ENCODE peak calls at places on chromosomes 2 and 18, in six cellular contexts. One of them, this sample, is unnamed.

GRCh38 chr2:11753886-11754704 is 7.7 kb downstream of the LPIN1 start:
- DNase-seq in K562: no peak
- DNase-seq in endothelial cell of umbilical vein: peak; percentile 86
- DNase-seq in A549: peak; percentile 31
- DNase-seq in HepG2: no peak
- DNase-seq in GM12878: peak; percentile 48
- DNase-seq in this sample: peak; percentile 69

GRCh38 chr18:46387426-46388131 is 269.4 kb downstream of the LOXHD1 start:
- DNase-seq in K562: no peak
- DNase-seq in endothelial cell of umbilical vein: no peak
- DNase-seq in A549: no peak
- DNase-seq in HepG2: no peak
- DNase-seq in GM12878: no peak
- DNase-seq in this sample: no peak

GRCh38 chr2:158213743-158214142 is 112.1 kb downstream of the UPP2 start:
- DNase-seq in K562: no peak
- DNase-seq in endothelial cell of umbilical vein: no peak
- DNase-seq in A549: no peak
- DNase-seq in HepG2: no peak
- DNase-seq in GM12878: no peak
- DNase-seq in this sample: no peak

GRCh38 chr2:47904903-47905453 is 1.3 kb downstream of the FBXO11 start:
- DNase-seq in K562: peak; percentile 43
- DNase-seq in endothelial cell of umbilical vein: peak; percentile 45
- DNase-seq in A549: peak; percentile 17
- DNase-seq in HepG2: peak; percentile 19
- DNase-seq in GM12878: no peak
- DNase-seq in this sample: peak; percentile 65

GRCh38 chr2:54549912-54550518 is 93.9 kb downstream of the SPTBN1 start:
- DNase-seq in K562: no peak
- DNase-seq in endothelial cell of umbilical vein: no peak
- DNase-seq in A549: no peak
- DNase-seq in HepG2: no peak
- DNase-seq in GM12878: no peak
- DNase-seq in this sample: no peak

GRCh38 chr2:100018794-100019193 is 123.6 kb downstream of the AFF3 start:
- DNase-seq in K562: no peak
- DNase-seq in endothelial cell of umbilical vein: no peak
- DNase-seq in A549: no peak
- DNase-seq in HepG2: no peak
- DNase-seq in GM12878: no peak
- DNase-seq in this sample: no peak

GRCh38 chr2:69216535-69217332 is 170.3 kb downstream of the GFPT1 start:
- DNase-seq in K562: no peak
- DNase-seq in endothelial cell of umbilical vein: no peak
- DNase-seq in A549: no peak
- DNase-seq in HepG2: peak; percentile 100
- DNase-seq in GM12878: no peak
- DNase-seq in this sample: no peak

GRCh38 chr2:69366-70344 is 23.4 kb upstream of the FAM110C start:
- DNase-seq in K562: peak; percentile 26
- DNase-seq in endothelial cell of umbilical vein: no peak
- DNase-seq in A549: no peak
- DNase-seq in HepG2: peak; percentile 16
- DNase-seq in GM12878: no peak
- DNase-seq in this sample: no peak

GRCh38 chr2:201465524-201465971 is 14.0 kb downstream of the STRADB start:
- DNase-seq in K562: no peak
- DNase-seq in endothelial cell of umbilical vein: no peak
- DNase-seq in A549: no peak
- DNase-seq in HepG2: no peak
- DNase-seq in GM12878: no peak
- DNase-seq in this sample: no peak

GRCh38 chr2:236947294-236947693 is 138.4 kb upstream of the COPS8 start:
- DNase-seq in K562: no peak
- DNase-seq in endothelial cell of umbilical vein: no peak
- DNase-seq in A549: no peak
- DNase-seq in HepG2: no peak
- DNase-seq in GM12878: no peak
- DNase-seq in this sample: no peak

GRCh38 chr2:72917138-72917874 is at the start of gene EMX1:
- DNase-seq in K562: peak; percentile 94
- DNase-seq in endothelial cell of umbilical vein: no peak
- DNase-seq in A549: peak; percentile 79
- DNase-seq in HepG2: peak; percentile 60
- DNase-seq in GM12878: no peak
- DNase-seq in this sample: no peak

GRCh38 chr2:207162319-207162718 is 3.4 kb downstream of the KLF7 start:
- DNase-seq in K562: no peak
- DNase-seq in endothelial cell of umbilical vein: peak; percentile 42
- DNase-seq in A549: no peak
- DNase-seq in HepG2: no peak
- DNase-seq in GM12878: no peak
- DNase-seq in this sample: no peak

GRCh38 chr2:239830066-239830717 is 194.9 kb downstream of the NDUFA10 start:
- DNase-seq in K562: no peak
- DNase-seq in endothelial cell of umbilical vein: peak; percentile 5
- DNase-seq in A549: no peak
- DNase-seq in HepG2: no peak
- DNase-seq in GM12878: no peak
- DNase-seq in this sample: no peak

GRCh38 chr2:47205576-47206141 is 50.6 kb upstream of the STPG4 start:
- DNase-seq in K562: peak; percentile 53
- DNase-seq in endothelial cell of umbilical vein: peak; percentile 18
- DNase-seq in A549: no peak
- DNase-seq in HepG2: no peak
- DNase-seq in GM12878: no peak
- DNase-seq in this sample: no peak

GRCh38 chr2:173386441-173387044 is 31.9 kb downstream of the CDCA7 start:
- DNase-seq in K562: no peak
- DNase-seq in endothelial cell of umbilical vein: no peak
- DNase-seq in A549: no peak
- DNase-seq in HepG2: no peak
- DNase-seq in GM12878: no peak
- DNase-seq in this sample: no peak

GRCh38 chr2:7467782-7468447 is 550.7 kb downstream of the RNF144A start:
- DNase-seq in K562: no peak
- DNase-seq in endothelial cell of umbilical vein: no peak
- DNase-seq in A549: no peak
- DNase-seq in HepG2: no peak
- DNase-seq in GM12878: no peak
- DNase-seq in this sample: no peak

GRCh38 chr2:37984589-37984988 is 59.5 kb downstream of the RMDN2 start:
- DNase-seq in K562: no peak
- DNase-seq in endothelial cell of umbilical vein: no peak
- DNase-seq in A549: no peak
- DNase-seq in HepG2: no peak
- DNase-seq in GM12878: no peak
- DNase-seq in this sample: peak; percentile 48

GRCh38 chr18:24421831-24422230 is 4.6 kb upstream of the IMPACT start:
- DNase-seq in K562: no peak
- DNase-seq in endothelial cell of umbilical vein: no peak
- DNase-seq in A549: no peak
- DNase-seq in HepG2: no peak
- DNase-seq in GM12878: no peak
- DNase-seq in this sample: no peak

GRCh38 chr2:172693037-172693436 is 42.6 kb upstream of the RAPGEF4 start:
- DNase-seq in K562: no peak
- DNase-seq in endothelial cell of umbilical vein: peak; percentile 98
- DNase-seq in A549: peak; percentile 78
- DNase-seq in HepG2: peak; percentile 28
- DNase-seq in GM12878: no peak
- DNase-seq in this sample: peak; percentile 92

DNA sequence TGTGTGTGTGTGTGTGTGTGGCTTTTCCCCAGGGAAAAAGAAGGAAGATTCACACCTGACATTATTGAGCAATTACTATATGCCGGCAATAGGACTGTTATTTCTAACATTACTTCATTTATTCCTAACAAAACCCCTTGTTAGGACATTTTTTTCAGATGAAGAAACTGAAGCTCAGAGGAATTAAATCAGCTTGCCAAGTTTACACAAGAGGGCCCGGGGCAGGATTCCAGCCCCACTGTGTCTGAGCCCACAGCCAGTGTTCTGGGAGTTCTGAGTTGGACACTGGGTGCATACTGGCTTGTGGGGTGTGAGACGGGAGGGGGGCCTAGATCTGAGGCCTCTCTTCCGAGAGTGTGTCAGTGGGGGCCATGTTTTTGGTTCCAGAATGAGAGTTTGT is 9.9 kb downstream of the TOGARAM2 start:
- DNase-seq in K562: no peak
- DNase-seq in endothelial cell of umbilical vein: no peak
- DNase-seq in A549: no peak
- DNase-seq in HepG2: no peak
- DNase-seq in GM12878: no peak
- DNase-seq in this sample: no peak
- TF ChIP-seq MYC in K562: no peak
- TF ChIP-seq MYC in endothelial cell of umbilical vein: no peak
- TF ChIP-seq MYC in A549: no peak
- TF ChIP-seq MYC in HepG2: no peak
- TF ChIP-seq MYC in GM12878: no peak
- TF ChIP-seq MYC in this sample: no peak

DNA sequence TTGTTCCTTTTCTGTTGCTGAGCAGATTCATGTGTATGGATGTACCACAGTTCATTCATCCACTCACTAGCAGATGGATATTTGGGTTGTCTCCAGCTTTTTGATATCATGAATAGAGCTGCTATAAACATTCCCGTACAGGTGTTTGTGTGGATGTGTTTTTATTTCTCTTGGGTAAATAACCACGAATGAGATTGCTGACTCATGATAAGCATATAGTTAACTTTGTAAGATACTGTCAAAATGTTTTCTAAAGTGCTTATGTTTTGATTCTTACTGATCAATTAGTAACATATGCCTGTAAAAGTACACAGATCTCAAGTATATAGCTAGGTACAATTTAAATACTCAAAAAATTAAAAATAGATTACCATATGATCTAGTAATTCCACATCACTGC is 27.7 kb downstream of the TSN start:
- DNase-seq in K562: no peak
- DNase-seq in endothelial cell of umbilical vein: no peak
- DNase-seq in A549: no peak
- DNase-seq in HepG2: no peak
- DNase-seq in GM12878: no peak
- DNase-seq in this sample: no peak
- TF ChIP-seq MYC in K562: no peak
- TF ChIP-seq MYC in endothelial cell of umbilical vein: no peak
- TF ChIP-seq MYC in A549: no peak
- TF ChIP-seq MYC in HepG2: no peak
- TF ChIP-seq MYC in GM12878: no peak
- TF ChIP-seq MYC in this sample: no peak

GRCh38 chr18:53755914-53756606 is 468.4 kb downstream of the MBD2 start:
- DNase-seq in K562: no peak
- DNase-seq in endothelial cell of umbilical vein: no peak
- DNase-seq in A549: no peak
- DNase-seq in HepG2: no peak
- DNase-seq in GM12878: no peak
- DNase-seq in this sample: no peak
- TF ChIP-seq MYC in K562: no peak
- TF ChIP-seq MYC in endothelial cell of umbilical vein: no peak
- TF ChIP-seq MYC in A549: no peak
- TF ChIP-seq MYC in HepG2: no peak
- TF ChIP-seq MYC in GM12878: no peak
- TF ChIP-seq MYC in this sample: no peak

DNA sequence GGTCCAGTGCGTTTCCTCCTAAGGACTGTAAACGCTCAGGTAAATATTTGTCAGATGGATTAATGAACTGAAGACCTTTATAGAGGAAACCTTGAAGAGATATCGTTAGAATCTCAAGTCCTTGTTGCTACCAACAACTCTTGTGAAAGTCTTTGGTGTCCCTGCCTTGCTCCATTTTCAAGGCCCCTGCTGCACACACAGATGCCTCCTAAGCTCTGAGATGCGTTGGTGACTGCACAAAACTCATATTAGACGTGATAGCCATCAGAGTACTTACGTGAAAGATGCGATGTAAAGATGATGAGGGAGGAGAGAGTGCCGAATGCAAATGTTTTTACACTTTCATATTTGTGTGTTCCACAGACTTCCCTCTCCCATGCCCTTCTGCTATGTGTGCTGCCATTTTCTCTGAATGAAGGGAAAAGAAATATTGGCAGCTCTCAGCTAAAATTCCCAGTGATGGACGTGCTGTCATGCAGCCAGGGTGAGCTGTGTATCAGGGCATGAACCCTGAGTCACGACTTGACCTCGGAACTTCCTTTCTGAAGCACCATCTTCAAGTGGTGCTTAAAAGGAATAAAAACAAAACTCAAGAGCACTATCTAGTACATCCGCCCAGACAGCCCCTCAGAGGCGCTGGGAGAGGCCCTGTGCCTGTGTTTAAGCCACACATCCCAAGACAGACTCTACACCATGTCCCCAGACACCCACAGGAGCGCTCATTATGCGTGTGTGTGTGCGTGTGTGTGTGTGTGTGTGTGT is 117.4 kb downstream of the FAM210A start:
- DNase-seq in K562: no peak
- DNase-seq in endothelial cell of umbilical vein: no peak
- DNase-seq in A549: no peak
- DNase-seq in HepG2: no peak
- DNase-seq in GM12878: no peak
- DNase-seq in this sample: no peak
- TF ChIP-seq MYC in K562: no peak
- TF ChIP-seq MYC in endothelial cell of umbilical vein: no peak
- TF ChIP-seq MYC in A549: no peak
- TF ChIP-seq MYC in HepG2: no peak
- TF ChIP-seq MYC in GM12878: no peak
- TF ChIP-seq MYC in this sample: no peak

GRCh38 chr2:28391564-28392296 is 928 bp upstream of the FOSL2 start:
- DNase-seq in K562: peak; percentile 41
- DNase-seq in endothelial cell of umbilical vein: peak; percentile 78
- DNase-seq in A549: peak; percentile 82
- DNase-seq in HepG2: peak; percentile 72
- DNase-seq in GM12878: no peak
- DNase-seq in this sample: peak; percentile 91
- TF ChIP-seq MYC in K562: no peak
- TF ChIP-seq MYC in endothelial cell of umbilical vein: no peak
- TF ChIP-seq MYC in A549: no peak
- TF ChIP-seq MYC in HepG2: no peak
- TF ChIP-seq MYC in GM12878: no peak
- TF ChIP-seq MYC in this sample: peak; percentile 5